ENCODE peak calls at places on chromosomes 4 and X, in five cellular contexts. One of them, this sample, is unnamed.

GRCh38 chr4:85474818-85475630 is at the start of gene ARHGAP24:
- DNase-seq in mucosa of descending colon: peak
- DNase-seq in lower lobe of right lung: peak
- DNase-seq in ovary: peak
- DNase-seq in fibroblast of lung: peak
- DNase-seq in this sample: peak

GRCh38 chrX:142804085-142804484 is 221.6 kb upstream of the SPANXN4 start:
- DNase-seq in mucosa of descending colon: no peak
- DNase-seq in lower lobe of right lung: no peak
- DNase-seq in ovary: no peak
- DNase-seq in fibroblast of lung: no peak
- DNase-seq in this sample: no peak

GRCh38 chrX:96971812-96972211 is 88.1 kb downstream of the RPA4 start:
- DNase-seq in mucosa of descending colon: no peak
- DNase-seq in lower lobe of right lung: no peak
- DNase-seq in ovary: no peak
- DNase-seq in fibroblast of lung: no peak
- DNase-seq in this sample: no peak

GRCh38 chrX:87516716-87517115 is 886 bp upstream of the KLHL4 start:
- DNase-seq in mucosa of descending colon: no peak
- DNase-seq in lower lobe of right lung: no peak
- DNase-seq in ovary: no peak
- DNase-seq in fibroblast of lung: peak
- DNase-seq in this sample: no peak

GRCh38 chrX:53859890-53860289 is 173.4 kb upstream of the HUWE1 start:
- DNase-seq in mucosa of descending colon: no peak
- DNase-seq in lower lobe of right lung: no peak
- DNase-seq in ovary: no peak
- DNase-seq in fibroblast of lung: no peak
- DNase-seq in this sample: no peak

GRCh38 chr4:101961144-101961543 is 170.6 kb downstream of the BANK1 start:
- DNase-seq in mucosa of descending colon: no peak
- DNase-seq in lower lobe of right lung: peak
- DNase-seq in ovary: no peak
- DNase-seq in fibroblast of lung: no peak
- DNase-seq in this sample: no peak

GRCh38 chrX:136147966-136148365 is 633 bp downstream of the FHL1 start:
- DNase-seq in mucosa of descending colon: peak
- DNase-seq in lower lobe of right lung: no peak
- DNase-seq in ovary: peak
- DNase-seq in fibroblast of lung: no peak
- DNase-seq in this sample: no peak

GRCh38 chr4:25401066-25401465 is 24.0 kb downstream of the ANAPC4 start:
- DNase-seq in mucosa of descending colon: no peak
- DNase-seq in lower lobe of right lung: no peak
- DNase-seq in ovary: no peak
- DNase-seq in fibroblast of lung: no peak
- DNase-seq in this sample: no peak

GRCh38 chr4:118849867-118850812 is 14.2 kb upstream of the SEC24D start:
- DNase-seq in mucosa of descending colon: no peak
- DNase-seq in lower lobe of right lung: no peak
- DNase-seq in ovary: no peak
- DNase-seq in fibroblast of lung: peak
- DNase-seq in this sample: no peak
- H3K4me3 ChIP-seq in mucosa of descending colon: no peak
- H3K4me3 ChIP-seq in lower lobe of right lung: peak
- H3K4me3 ChIP-seq in ovary: peak
- H3K4me3 ChIP-seq in fibroblast of lung: peak
- H3K4me3 ChIP-seq in this sample: peak

DNA sequence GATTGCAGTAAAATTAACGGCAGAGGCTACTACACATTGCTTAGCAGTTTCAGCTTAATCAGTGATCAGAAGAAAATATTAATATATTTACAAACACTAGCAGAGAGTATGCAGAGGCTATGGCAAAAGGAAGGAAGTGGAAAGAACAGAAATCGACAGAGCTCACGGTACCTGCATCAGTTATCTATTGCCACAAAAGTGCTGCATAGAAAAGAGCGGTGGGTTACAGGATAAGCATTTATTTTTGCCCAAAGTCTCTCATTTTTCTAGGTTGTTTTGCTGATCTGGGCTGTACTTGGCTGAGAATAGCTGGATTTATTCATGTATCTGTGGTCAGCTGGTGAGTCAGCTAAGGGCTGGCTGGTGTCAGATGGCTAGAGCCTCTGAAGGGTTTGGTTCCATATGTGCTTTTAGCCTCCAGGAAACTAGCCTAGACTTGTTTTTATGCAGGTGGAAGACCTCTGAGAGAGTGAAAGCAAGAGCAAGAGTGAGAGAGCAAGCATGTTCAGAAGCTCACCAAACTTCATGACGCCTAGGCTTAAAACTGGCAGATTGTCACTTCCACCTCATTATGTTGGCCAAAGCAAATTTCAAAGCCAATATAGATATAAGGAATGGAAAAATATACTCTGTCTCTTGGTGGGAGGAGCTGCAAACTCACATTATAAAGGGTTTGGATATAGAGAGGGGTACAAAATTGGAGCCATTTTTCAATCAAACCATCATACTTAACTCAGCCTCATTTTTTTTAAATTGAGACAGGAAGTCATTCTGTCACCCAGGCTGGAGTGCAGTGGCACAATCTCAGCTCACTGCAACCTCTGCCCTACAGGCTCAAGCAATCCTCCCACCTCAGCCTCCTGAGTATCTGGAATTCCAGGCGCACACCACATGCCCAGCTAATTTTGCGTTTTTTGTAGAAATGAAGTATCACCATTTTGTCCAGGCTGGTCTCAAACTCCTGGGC is 153.2 kb upstream of the RPL34 start:
- DNase-seq in mucosa of descending colon: no peak
- DNase-seq in lower lobe of right lung: no peak
- DNase-seq in ovary: no peak
- DNase-seq in fibroblast of lung: peak
- DNase-seq in this sample: peak
- H3K4me3 ChIP-seq in mucosa of descending colon: no peak
- H3K4me3 ChIP-seq in lower lobe of right lung: no peak
- H3K4me3 ChIP-seq in ovary: no peak
- H3K4me3 ChIP-seq in fibroblast of lung: no peak
- H3K4me3 ChIP-seq in this sample: no peak

DNA sequence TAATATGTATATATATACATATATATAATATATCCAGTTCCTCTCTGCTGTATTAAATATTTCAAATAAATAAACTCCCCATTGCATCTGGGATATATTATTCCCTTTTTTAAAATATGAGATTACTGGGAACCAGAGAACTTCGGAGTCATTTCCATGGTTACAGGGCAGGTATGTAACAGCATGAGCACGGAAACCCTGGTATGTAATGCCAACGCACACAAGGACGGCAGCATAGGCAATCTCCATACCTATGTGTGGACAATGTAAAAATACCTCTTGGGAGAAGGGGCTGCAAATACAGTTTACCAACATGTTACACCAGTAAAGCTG is 62.8 kb downstream of the NUDT10 start:
- DNase-seq in mucosa of descending colon: no peak
- DNase-seq in lower lobe of right lung: no peak
- DNase-seq in ovary: no peak
- DNase-seq in fibroblast of lung: no peak
- DNase-seq in this sample: no peak
- H3K4me3 ChIP-seq in mucosa of descending colon: no peak
- H3K4me3 ChIP-seq in lower lobe of right lung: peak
- H3K4me3 ChIP-seq in ovary: peak
- H3K4me3 ChIP-seq in fibroblast of lung: no peak
- H3K4me3 ChIP-seq in this sample: no peak

GRCh38 chr4:108477527-108478108 is 142.8 kb upstream of the RPL34 start:
- DNase-seq in mucosa of descending colon: no peak
- DNase-seq in lower lobe of right lung: no peak
- DNase-seq in ovary: no peak
- DNase-seq in fibroblast of lung: no peak
- DNase-seq in this sample: no peak
- H3K4me3 ChIP-seq in mucosa of descending colon: no peak
- H3K4me3 ChIP-seq in lower lobe of right lung: no peak
- H3K4me3 ChIP-seq in ovary: no peak
- H3K4me3 ChIP-seq in fibroblast of lung: no peak
- H3K4me3 ChIP-seq in this sample: no peak

DNA sequence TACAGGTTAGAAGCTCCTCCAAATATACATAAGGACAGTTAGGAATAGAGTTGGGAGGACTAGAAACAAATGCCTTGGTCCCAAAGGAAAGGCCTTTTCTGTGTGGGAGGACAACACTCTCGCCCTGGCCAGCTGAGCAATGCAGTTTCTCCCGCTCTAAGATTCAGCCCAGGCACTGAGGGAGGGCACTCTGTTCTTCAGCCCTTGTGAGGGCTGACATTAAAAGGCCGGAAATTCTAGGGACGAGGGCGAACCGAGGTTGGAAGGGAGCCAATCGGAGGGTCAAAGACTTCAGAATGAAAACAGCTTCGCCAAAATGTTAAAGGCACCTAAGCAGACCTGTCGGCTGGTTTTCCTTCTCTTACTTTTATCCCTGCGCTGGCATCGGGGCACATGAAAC is 2.9 kb upstream of the PTCHD1 start:
- DNase-seq in mucosa of descending colon: no peak
- DNase-seq in lower lobe of right lung: no peak
- DNase-seq in ovary: no peak
- DNase-seq in fibroblast of lung: no peak
- DNase-seq in this sample: no peak
- H3K4me3 ChIP-seq in mucosa of descending colon: no peak
- H3K4me3 ChIP-seq in lower lobe of right lung: no peak
- H3K4me3 ChIP-seq in ovary: no peak
- H3K4me3 ChIP-seq in fibroblast of lung: no peak
- H3K4me3 ChIP-seq in this sample: no peak

DNA sequence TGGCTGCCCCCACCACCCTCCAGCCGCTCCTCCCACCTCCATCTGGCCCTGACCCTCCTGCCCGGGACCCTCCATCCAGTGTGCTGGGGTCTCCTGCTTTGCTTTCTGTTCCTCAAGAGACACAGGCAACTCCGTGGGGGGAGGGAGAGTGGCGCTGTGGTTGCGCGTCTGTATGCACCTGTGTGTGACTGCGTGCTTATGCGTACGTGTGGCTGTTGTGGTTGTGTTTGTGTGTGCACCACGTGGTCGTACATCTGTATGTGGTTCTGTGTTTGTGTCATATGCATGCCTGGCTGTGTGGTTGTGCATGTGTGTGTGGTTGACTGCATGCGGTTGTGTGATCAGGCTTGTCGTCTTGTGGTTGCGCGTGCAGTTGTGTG is 33.2 kb downstream of the CPLX1 start:
- DNase-seq in mucosa of descending colon: peak
- DNase-seq in lower lobe of right lung: peak
- DNase-seq in ovary: no peak
- DNase-seq in fibroblast of lung: no peak
- DNase-seq in this sample: no peak
- H3K4me3 ChIP-seq in mucosa of descending colon: no peak
- H3K4me3 ChIP-seq in lower lobe of right lung: no peak
- H3K4me3 ChIP-seq in ovary: peak
- H3K4me3 ChIP-seq in fibroblast of lung: no peak
- H3K4me3 ChIP-seq in this sample: no peak

DNA sequence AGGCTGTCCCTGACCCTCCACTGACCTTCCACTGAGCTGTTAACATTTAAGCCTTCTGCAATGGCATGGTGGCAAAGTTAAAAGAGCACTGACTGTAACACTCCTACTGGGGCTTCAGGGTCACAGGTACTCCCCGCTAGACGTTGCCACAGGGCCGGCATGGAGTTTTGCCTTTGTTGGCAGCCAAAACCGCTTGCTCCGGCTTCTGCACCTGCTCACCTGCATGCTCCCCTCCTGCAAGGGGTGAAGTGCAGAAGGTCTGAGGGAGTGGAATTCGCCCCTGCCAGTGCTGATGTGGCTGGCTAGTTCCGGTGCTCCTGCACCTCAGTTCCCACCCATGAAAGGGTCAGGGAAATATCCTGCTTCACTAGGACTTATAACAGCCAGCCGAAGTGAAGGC is 571.4 kb downstream of the RAPGEF2 start:
- DNase-seq in mucosa of descending colon: no peak
- DNase-seq in lower lobe of right lung: no peak
- DNase-seq in ovary: no peak
- DNase-seq in fibroblast of lung: no peak
- DNase-seq in this sample: no peak
- H3K4me3 ChIP-seq in mucosa of descending colon: no peak
- H3K4me3 ChIP-seq in lower lobe of right lung: no peak
- H3K4me3 ChIP-seq in ovary: no peak
- H3K4me3 ChIP-seq in fibroblast of lung: no peak
- H3K4me3 ChIP-seq in this sample: no peak